ENCODE peak calls at places on chromosomes 12 and 14, in nine cellular contexts. X, G, N, T, P, E, K, Q and O are unnamed samples.

GRCh38 chr12:126144603-126145002 is 1079.4 kb downstream of the AACS start:
- DNase-seq in X (no peak), Q (no peak), P (no peak), T (no peak), K (no peak), N (no peak), E (no peak), G (no peak), O (no peak)

GRCh38 chr14:94761348-94761998 is 8.4 kb downstream of the GSC start:
- DNase-seq in P (no peak), E (no peak), G (no peak), K (no peak), T (no peak), X (no peak), Q (no peak), N (no peak), O (no peak)

GRCh38 chr12:127214196-127214595 is 1052.8 kb upstream of the TMEM132C start:
- DNase-seq in E (no peak), N (no peak), Q (no peak), P (no peak), X (no peak), G (no peak), T (no peak), K (no peak), O (no peak)

GRCh38 chr14:33271216-33271615 is 332.5 kb downstream of the NPAS3 start:
- DNase-seq in N (no peak), P (no peak), G (no peak), E (no peak), X (peak; percentile 17), K (no peak), Q (no peak), T (no peak), O (no peak)

GRCh38 chr12:51082561-51083139 is 746 bp downstream of the CSRNP2 start:
- DNase-seq in N (no peak), K (no peak), X (peak; percentile 56), T (peak; percentile 53), Q (peak; percentile 45), P (peak; percentile 10), G (peak; percentile 0), E (no peak), O (no peak)

GRCh38 chr14:100607611-100607956 is 20.4 kb upstream of the BEGAIN start:
- DNase-seq in E (no peak), T (no peak), X (no peak), P (no peak), N (no peak), Q (no peak), G (no peak), K (no peak), O (peak; percentile 45)

GRCh38 chr14:79598339-79598738 is 613.0 kb downstream of the DIO2 start:
- DNase-seq in E (no peak), X (peak; percentile 3), G (no peak), Q (no peak), K (no peak), P (no peak), N (no peak), T (no peak), O (no peak)

GRCh38 chr12:103697912-103698751 is 111.1 kb downstream of the STAB2 start:
- DNase-seq in P (no peak), T (no peak), K (no peak), X (no peak), G (no peak), Q (no peak), E (no peak), N (no peak), O (no peak)

GRCh38 chr12:50103767-50104321 is at the start of gene GPD1:
- DNase-seq in K (no peak), Q (no peak), N (peak; percentile 74), E (no peak), G (peak; percentile 41), X (no peak), P (no peak), T (no peak), O (peak; percentile 89)

GRCh38 chr14:53411110-53411509 is 258.0 kb upstream of the DDHD1 start:
- DNase-seq in P (no peak), Q (no peak), X (peak; percentile 65), E (no peak), T (no peak), K (no peak), N (no peak), G (no peak), O (no peak)

GRCh38 chr14:79825046-79825521 is 386.2 kb downstream of the DIO2 start:
- DNase-seq in Q (no peak), P (no peak), N (no peak), T (no peak), X (peak; percentile 51), K (no peak), G (no peak), E (no peak), O (no peak)

GRCh38 chr12:22169281-22169824 is 123.3 kb downstream of the CMAS start:
- DNase-seq in P (no peak), K (no peak), G (no peak), Q (no peak), X (no peak), N (no peak), T (no peak), E (no peak), O (no peak)

GRCh38 chr14:65926935-65927700 is 514.6 kb downstream of the FUT8 start:
- DNase-seq in N (no peak), P (no peak), K (no peak), T (no peak), Q (no peak), G (no peak), E (no peak), X (no peak), O (no peak)

GRCh38 chr12:89073027-89073398 is 279.3 kb downstream of the DUSP6 start:
- DNase-seq in K (peak; percentile 92), P (no peak), G (peak; percentile 30), X (peak; percentile 73), E (no peak), T (no peak), N (no peak), Q (no peak), O (no peak)

GRCh38 chr14:75689012-75689411 is 28.0 kb downstream of the TTLL5 start:
- DNase-seq in T (no peak), E (no peak), P (no peak), X (peak; percentile 4), K (peak; percentile 36), G (no peak), Q (no peak), N (peak; percentile 49), O (no peak)

GRCh38 chr14:61321385-61322010 is at the start of gene PRKCH:
- DNase-seq in T (peak; percentile 86), E (no peak), K (no peak), P (peak; percentile 18), G (peak; percentile 58), X (peak; percentile 43), N (peak; percentile 87), Q (peak; percentile 65), O (peak; percentile 89)

GRCh38 chr12:13084898-13085640 is 18.4 kb downstream of the GSG1 start:
- DNase-seq in T (no peak), X (no peak), P (no peak), K (no peak), E (peak; percentile 81), N (no peak), Q (no peak), G (no peak), O (no peak)

GRCh38 chr12:130083002-130083401 is 79.3 kb upstream of the FZD10 start:
- DNase-seq in P (no peak), N (no peak), Q (no peak), K (no peak), T (no peak), G (no peak), X (no peak), E (no peak), O (no peak)

GRCh38 chr12:25182765-25183164 is 12.2 kb downstream of the DNAI7 start:
- DNase-seq in P (no peak), Q (no peak), N (no peak), T (no peak), K (no peak), G (no peak), X (no peak), E (no peak), O (no peak)

GRCh38 chr12:69359531-69360347 is at the start of gene YEATS4:
- DNase-seq in X (peak; percentile 90), P (peak; percentile 72), Q (peak; percentile 91), E (peak; percentile 96), N (peak; percentile 91), G (peak; percentile 96), K (peak; percentile 46), T (peak; percentile 87), O (peak; percentile 92)

GRCh38 chr14:71852201-71852600 is 80.0 kb upstream of the RGS6 start:
- DNase-seq in Q (no peak), X (no peak), K (no peak), E (no peak), N (no peak), P (no peak), T (no peak), G (no peak), O (no peak)

GRCh38 chr12:131047789-131048610 is 94.3 kb downstream of the ADGRD1 start:
- DNase-seq in E (no peak), G (no peak), X (no peak), K (no peak), N (no peak), T (no peak), P (no peak), Q (no peak), O (peak; percentile 50)

GRCh38 chr12:102169922-102170698 is 27.5 kb downstream of the PMCH start:
- DNase-seq in T (peak; percentile 25), P (peak; percentile 9), E (no peak), K (no peak), Q (peak; percentile 7), G (peak; percentile 30), X (peak; percentile 15), N (no peak), O (peak; percentile 23)

GRCh38 chr12:69511870-69512269 is 41.7 kb downstream of the FRS2 start:
- DNase-seq in P (no peak), G (no peak), E (no peak), K (no peak), Q (no peak), X (no peak), N (no peak), T (no peak), O (no peak)

GRCh38 chr12:47082963-47083621 is 3.3 kb upstream of the AMIGO2 start:
- DNase-seq in X (peak; percentile 96), N (no peak), G (peak; percentile 13), Q (no peak), P (no peak), E (no peak), T (no peak), K (peak; percentile 65), O (no peak)

GRCh38 chr12:59039005-59039404 is 118.7 kb upstream of the LRIG3 start:
- DNase-seq in X (no peak), P (no peak), Q (no peak), E (no peak), N (no peak), K (no peak), G (no peak), T (no peak), O (no peak)

GRCh38 chr12:77214136-77214535 is 148.8 kb upstream of the E2F7 start:
- DNase-seq in P (no peak), K (no peak), G (no peak), N (no peak), T (no peak), Q (no peak), E (no peak), X (peak; percentile 25), O (no peak)

GRCh38 chr12:17680220-17680619 is 409.8 kb downstream of the RERGL start:
- DNase-seq in E (no peak), K (no peak), T (no peak), P (no peak), X (no peak), G (no peak), Q (no peak), N (no peak), O (no peak)

GRCh38 chr12:109961612-109962011 is 34.6 kb downstream of the GIT2 start:
- DNase-seq in T (no peak), Q (no peak), K (no peak), E (no peak), P (no peak), X (peak; percentile 62), N (no peak), G (no peak), O (no peak)

GRCh38 chr12:117749431-117749830 is 219.4 kb downstream of the KSR2 start:
- DNase-seq in Q (no peak), G (no peak), E (no peak), X (no peak), N (no peak), T (no peak), P (no peak), K (no peak), O (no peak)

GRCh38 chr14:88882236-88882635 is 57.8 kb downstream of the TTC8 start:
- DNase-seq in K (no peak), T (no peak), P (no peak), N (no peak), E (no peak), G (no peak), X (no peak), Q (no peak), O (no peak)